ENCODE peak calls at places on chromosomes 7 and 10, in seven cellular contexts. V is mesendoderm, G is cardiac muscle cell, U is IMR-90, Z is Caco-2, O is stomach, M is colonic mucosa. Y is an unnamed sample. For H3K27me3 and H3K36me3, the result is how much of the 10 kb centered on the place peaks cover.

GRCh38 chr7:39271386-39271785 is 293.7 kb downstream of the POU6F2 start:
- DNase-seq in V (peak), G (peak), U (no peak), Z (no peak), O (peak), M (peak), Y (peak)

GRCh38 chr10:60681103-60681502 is 97.2 kb upstream of the CDK1 start:
- DNase-seq in V (peak), G (no peak), U (no peak), Z (peak), O (no peak), M (no peak), Y (no peak)

GRCh38 chr7:38773430-38773829 is 135.6 kb downstream of the VPS41 start:
- DNase-seq in V (no peak), G (no peak), U (peak), Z (no peak), O (no peak), M (no peak), Y (no peak)

GRCh38 chr7:142438235-142438922 is 180.5 kb upstream of the PRSS58 start:
- DNase-seq in V (peak), G (peak), U (peak), Z (no peak), O (no peak), M (peak), Y (no peak)

GRCh38 chr10:31395695-31396094 is 76.7 kb downstream of the ZEB1 start:
- DNase-seq in V (no peak), G (no peak), U (no peak), Z (no peak), O (no peak), M (no peak), Y (no peak)

GRCh38 chr10:3037182-3037581 is 30.2 kb upstream of the PFKP start:
- DNase-seq in V (no peak), G (no peak), U (no peak), Z (no peak), O (no peak), M (no peak), Y (no peak)

GRCh38 chr10:8873310-8873709 is 818.8 kb downstream of the GATA3 start:
- DNase-seq in V (peak), G (peak), U (no peak), Z (no peak), O (no peak), M (no peak), Y (no peak)

GRCh38 chr10:49652416-49653385 is 26.8 kb upstream of the C10orf53 start:
- DNase-seq in V (no peak), G (no peak), U (no peak), Z (peak), O (no peak), M (no peak), Y (no peak)

GRCh38 chr10:133343557-133343956 is 3.6 kb upstream of the PRAP1 start:
- DNase-seq in V (no peak), G (no peak), U (no peak), Z (no peak), O (no peak), M (no peak), Y (no peak)

GRCh38 chr7:103538964-103539709 is 93.1 kb upstream of the SLC26A5 start:
- DNase-seq in V (no peak), G (no peak), U (no peak), Z (no peak), O (no peak), M (no peak), Y (no peak)

GRCh38 chr7:20350518-20350951 is 19.8 kb downstream of the ITGB8 start:
- DNase-seq in V (peak), G (peak), U (no peak), Z (no peak), O (no peak), M (peak), Y (no peak)

GRCh38 chr7:127905491-127906330 is 125.5 kb downstream of the LRRC4 start:
- DNase-seq in V (peak), G (no peak), U (peak), Z (no peak), O (no peak), M (no peak), Y (peak)

GRCh38 chr10:17432738-17433137 is 21.7 kb downstream of the ST8SIA6 start:
- DNase-seq in V (no peak), G (no peak), U (peak), Z (no peak), O (no peak), M (no peak), Y (peak)

GRCh38 chr7:157419030-157419293 is 82.2 kb downstream of the DNAJB6 start:
- DNase-seq in V (no peak), G (no peak), U (no peak), Z (no peak), O (no peak), M (no peak), Y (no peak)

GRCh38 chr10:117997673-117998072 is 49.1 kb downstream of the RAB11FIP2 start:
- DNase-seq in V (no peak), G (no peak), U (no peak), Z (no peak), O (no peak), M (no peak), Y (no peak)

GRCh38 chr10:74097776-74098175 is 52.9 kb downstream of the AP3M1 start:
- DNase-seq in V (no peak), G (no peak), U (peak), Z (no peak), O (no peak), M (no peak), Y (no peak)

GRCh38 chr7:48443051-48443450 is 271.8 kb downstream of the ABCA13 start:
- DNase-seq in V (no peak), G (no peak), U (no peak), Z (no peak), O (no peak), M (no peak), Y (no peak)

GRCh38 chr10:4519691-4520402 is 306.2 kb upstream of the AKR1E2 start:
- DNase-seq in V (no peak), G (peak), U (peak), Z (no peak), O (no peak), M (no peak), Y (no peak)

GRCh38 chr10:66555061-66555460 is 370.8 kb upstream of the LRRTM3 start:
- DNase-seq in V (no peak), G (no peak), U (no peak), Z (no peak), O (no peak), M (no peak), Y (no peak)

GRCh38 chr7:27160546-27161213 is 4.2 kb upstream of the HOXA7 start:
- DNase-seq in V (peak), G (peak), U (peak), Z (peak), O (peak), M (peak), Y (peak)

GRCh38 chr10:123136221-123136805 is 543 bp downstream of the HMX3 start:
- DNase-seq in V (no peak), G (no peak), U (no peak), Z (no peak), O (no peak), M (no peak), Y (peak)

GRCh38 chr7:34991938-34992840 is 45.1 kb downstream of the DPY19L1 start:
- DNase-seq in V (no peak), G (peak), U (peak), Z (no peak), O (no peak), M (no peak), Y (no peak)

GRCh38 chr10:46265981-46266505 is 20.8 kb upstream of the ANTXRL start:
- DNase-seq in V (no peak), G (no peak), U (no peak), Z (no peak), O (peak), M (no peak), Y (no peak)

GRCh38 chr7:95725170-95725569 is 47.2 kb upstream of the DYNC1I1 start:
- DNase-seq in V (peak), G (no peak), U (no peak), Z (no peak), O (no peak), M (no peak), Y (no peak)

GRCh38 chr7:29335188-29336083 is 140.9 kb downstream of the CHN2 start:
- DNase-seq in V (no peak), G (no peak), U (no peak), Z (no peak), O (no peak), M (no peak), Y (no peak)

GRCh38 chr10:109173910-109174309 is 749.4 kb downstream of the XPNPEP1 start:
- DNase-seq in V (no peak), G (no peak), U (no peak), Z (no peak), O (no peak), M (no peak), Y (peak)

GRCh38 chr10:77500754-77501151 is 136.9 kb downstream of the KCNMA1 start:
- DNase-seq in V (no peak), G (no peak), U (peak), Z (no peak), O (no peak), M (no peak), Y (peak)

GRCh38 chr7:121384159-121384745 is 11.9 kb downstream of the FAM3C start:
- DNase-seq in V (no peak), G (no peak), U (no peak), Z (no peak), O (peak), M (no peak), Y (no peak)

GRCh38 chr7:20794676-20795075 is 8.0 kb upstream of the SP8 start:
- DNase-seq in V (no peak), G (no peak), U (no peak), Z (no peak), O (no peak), M (no peak), Y (no peak)

GRCh38 chr10:77974396-77975074 is 48.0 kb upstream of the DLG5 start:
- DNase-seq in V (peak), G (peak), U (peak), Z (no peak), O (peak), M (peak), Y (no peak)

GRCh38 chr10:53315709-53316108 is 543.1 kb upstream of the MBL2 start:
- DNase-seq in V (peak), G (no peak), U (peak), Z (no peak), O (no peak), M (no peak), Y (no peak)

GRCh38 chr7:74138945-74139843 is 35.0 kb upstream of the EIF4H start:
- DNase-seq in V (peak), G (no peak), U (no peak), Z (no peak), O (no peak), M (no peak), Y (no peak)

GRCh38 chr7:28083998-28084985 is 96.3 kb downstream of the JAZF1 start:
- DNase-seq in V (no peak), G (no peak), U (no peak), Z (no peak), O (no peak), M (no peak), Y (no peak)

GRCh38 chr10:10564081-10564480 is 453.6 kb upstream of the CELF2 start:
- DNase-seq in V (peak), G (peak), U (no peak), Z (no peak), O (no peak), M (no peak), Y (peak)

GRCh38 chr7:17448479-17449423 is 150.3 kb downstream of the AHR start:
- DNase-seq in V (no peak), G (no peak), U (peak), Z (no peak), O (no peak), M (no peak), Y (no peak)

GRCh38 chr10:31320179-31320597 is 1.2 kb downstream of the ZEB1 start:
- DNase-seq in V (peak), G (peak), U (no peak), Z (no peak), O (peak), M (no peak), Y (peak)

GRCh38 chr7:40405991-40406390 is 271.2 kb downstream of the SUGCT start:
- DNase-seq in V (no peak), G (no peak), U (no peak), Z (no peak), O (no peak), M (no peak), Y (no peak)

GRCh38 chr7:40401406-40401805 is 266.6 kb downstream of the SUGCT start:
- DNase-seq in V (no peak), G (no peak), U (no peak), Z (no peak), O (no peak), M (no peak), Y (no peak)

GRCh38 chr7:40403664-40404476 is 269.1 kb downstream of the SUGCT start:
- DNase-seq in V (no peak), G (no peak), U (no peak), Z (no peak), O (no peak), M (no peak), Y (no peak)

DNA sequence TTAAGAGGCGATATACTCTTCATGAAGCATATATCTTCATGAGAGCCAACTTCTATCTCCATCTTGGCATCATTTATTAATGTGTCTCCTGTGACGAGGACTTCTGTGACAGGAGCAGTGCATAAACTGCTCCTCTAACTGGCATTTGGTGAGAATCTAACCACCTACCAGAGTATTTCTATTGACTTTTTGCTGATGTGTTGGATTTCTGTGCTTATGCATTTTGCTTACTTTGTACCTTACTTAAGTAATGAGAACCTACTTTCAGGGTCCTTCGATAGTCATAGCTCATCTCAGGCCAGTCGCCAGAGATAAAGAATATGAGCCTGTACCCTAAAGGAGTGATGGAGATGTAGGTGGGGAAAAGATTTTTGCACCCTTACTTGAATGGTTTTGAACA is 265.7 kb downstream of the SUGCT start:
- DNase-seq in V (no peak), G (no peak), U (no peak), Z (no peak), O (no peak), M (no peak), Y (no peak)
- H3K27me3 ChIP-seq in V (under half), G (under half), U (under half), Z (under half), O (under half), M (under half), Y (under half)

GRCh38 chr10:11625019-11625735 is 13.7 kb upstream of the USP6NL start:
- DNase-seq in V (no peak), G (no peak), U (no peak), Z (no peak), O (no peak), M (no peak), Y (no peak)
- H3K4me3 ChIP-seq in V (no peak), G (no peak), U (no peak), Z (no peak), O (no peak), M (no peak), Y (no peak)

GRCh38 chr7:56028942-56029630 is 22.2 kb downstream of the PSPH start:
- DNase-seq in V (no peak), G (no peak), U (peak), Z (peak), O (no peak), M (no peak), Y (peak)

GRCh38 chr7:56026538-56026937 is 24.7 kb downstream of the PSPH start:
- DNase-seq in V (no peak), G (no peak), U (no peak), Z (no peak), O (no peak), M (no peak), Y (no peak)

GRCh38 chr7:56033671-56034432 is 17.4 kb downstream of the PSPH start:
- DNase-seq in V (peak), G (peak), U (peak), Z (peak), O (peak), M (peak), Y (peak)

DNA sequence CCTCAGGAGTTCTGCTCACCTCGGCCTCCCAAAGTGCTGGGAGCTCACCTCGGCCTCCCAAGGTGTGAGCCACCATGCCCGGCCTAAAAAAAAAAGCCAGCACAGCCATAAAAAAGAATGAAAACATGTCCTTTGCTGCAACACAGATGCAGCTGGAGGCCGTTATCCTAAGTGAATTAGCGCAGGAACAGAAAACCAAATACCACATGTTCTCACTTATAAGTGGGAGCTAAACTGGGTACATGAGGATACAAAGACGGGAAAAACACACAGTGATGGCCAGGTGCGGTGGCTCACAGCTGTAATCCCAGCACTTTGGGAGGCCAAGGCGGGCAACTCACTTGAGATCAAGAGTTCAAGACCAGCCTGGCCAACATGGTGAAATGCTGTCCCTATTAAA is 20.9 kb downstream of the PSPH start:
- DNase-seq in V (no peak), G (no peak), U (no peak), Z (no peak), O (no peak), M (no peak), Y (no peak)
- H3K36me3 ChIP-seq in V (under half), G (under half), U (under half), Z (under half), O (under half), M (under half), Y (under half)

DNA sequence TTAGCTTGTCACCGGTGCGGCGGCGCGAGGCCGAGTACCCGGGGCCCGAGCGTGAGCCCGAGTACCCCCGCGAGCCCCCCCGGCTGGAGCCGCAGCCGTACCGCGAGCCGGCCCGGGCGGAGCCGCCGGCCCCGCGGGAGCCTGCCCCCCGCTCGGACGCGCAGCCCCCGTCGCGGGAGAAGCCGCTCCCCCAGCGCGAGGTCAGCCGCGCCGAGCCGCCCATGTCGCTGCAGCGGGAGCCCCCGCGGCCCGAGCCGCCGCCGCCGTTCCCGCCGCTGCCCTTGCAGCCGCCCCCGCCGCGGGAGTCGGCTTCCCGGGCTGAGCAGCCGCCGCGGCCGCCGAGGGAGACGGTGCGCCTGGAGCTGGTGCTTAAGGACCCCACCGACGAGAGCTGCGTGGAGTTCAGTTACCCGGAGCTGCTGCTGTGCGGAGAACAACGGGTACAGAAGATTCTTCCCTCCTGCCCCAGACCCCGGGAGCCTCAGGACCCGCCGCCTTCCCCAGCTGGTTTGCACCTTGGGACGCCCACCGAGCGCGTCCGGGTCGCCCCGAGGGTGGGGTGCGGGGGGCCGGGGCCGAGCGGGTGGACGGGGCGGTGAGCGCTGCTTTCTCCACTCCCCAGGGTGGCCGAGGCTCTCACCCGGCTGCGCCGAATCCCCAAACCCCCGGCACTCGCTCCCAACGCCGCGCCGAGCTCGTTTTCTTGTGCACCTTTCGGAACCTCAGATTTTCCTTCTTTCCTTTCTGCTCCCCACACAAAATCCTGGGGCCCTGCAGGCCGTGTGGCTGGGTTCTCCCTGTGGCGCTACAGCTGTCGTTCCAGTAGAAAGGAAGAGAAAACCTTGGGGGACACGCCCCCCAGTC is 708 bp downstream of the UBN2 start:
- DNase-seq in V (peak), G (peak), U (peak), Z (peak), O (peak), M (peak), Y (peak)
- H3K27me3 ChIP-seq in V (under half), G (under half), U (under half), Z (under half), O (under half), M (under half), Y (under half)

GRCh38 chr10:103691267-103691666 is 164.1 kb downstream of the SH3PXD2A start:
- DNase-seq in V (no peak), G (no peak), U (no peak), Z (no peak), O (no peak), M (no peak), Y (no peak)

GRCh38 chr10:103693070-103693811 is 162.1 kb downstream of the SH3PXD2A start:
- DNase-seq in V (peak), G (no peak), U (no peak), Z (no peak), O (no peak), M (peak), Y (no peak)

GRCh38 chr10:103692421-103693069 is 162.8 kb downstream of the SH3PXD2A start:
- DNase-seq in V (peak), G (no peak), U (no peak), Z (no peak), O (no peak), M (peak), Y (no peak)

GRCh38 chr10:103690281-103690680 is 165.1 kb downstream of the SH3PXD2A start:
- DNase-seq in V (no peak), G (no peak), U (no peak), Z (no peak), O (no peak), M (no peak), Y (no peak)

DNA sequence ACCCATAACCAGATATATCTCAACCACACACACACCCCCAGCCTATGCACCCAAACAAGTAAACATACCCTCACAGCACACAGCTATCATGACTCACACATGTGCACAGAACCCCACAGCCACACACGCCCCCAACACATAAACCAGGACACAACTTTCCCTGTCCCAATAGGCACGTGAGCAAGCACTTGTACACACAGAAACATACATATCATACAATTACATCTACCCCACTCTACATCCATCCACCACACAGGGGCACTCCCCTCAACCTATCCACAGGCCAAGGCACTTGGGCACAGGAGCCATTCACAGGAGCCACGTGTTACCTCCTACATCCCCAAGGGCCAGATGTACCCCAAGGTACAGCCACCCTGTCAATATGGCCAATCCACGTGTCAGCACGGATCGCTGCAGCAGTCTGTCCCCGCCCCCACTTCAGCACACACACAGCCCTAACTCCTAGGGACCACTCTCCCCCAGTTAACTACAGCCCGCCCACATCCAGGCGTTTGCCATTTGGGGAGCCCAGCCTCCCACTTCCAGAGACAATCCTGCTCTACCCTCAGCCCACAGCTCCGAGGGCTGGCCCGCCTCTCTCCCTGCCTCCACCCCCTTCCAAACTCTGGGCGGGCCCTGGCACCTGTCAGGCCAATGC is 163.5 kb downstream of the SH3PXD2A start:
- DNase-seq in V (no peak), G (no peak), U (peak), Z (no peak), O (no peak), M (no peak), Y (no peak)
- H3K4me3 ChIP-seq in V (no peak), G (no peak), U (no peak), Z (no peak), O (no peak), M (no peak), Y (no peak)

GRCh38 chr7:129074361-129074871 is 19.5 kb upstream of the TNPO3 start:
- DNase-seq in V (no peak), G (no peak), U (no peak), Z (no peak), O (no peak), M (no peak), Y (no peak)
- H3K36me3 ChIP-seq in V (under half), G (under half), U (under half), Z (under half), O (under half), M (under half), Y (under half)